ENCODE peak calls at places on chromosomes 13 and 19, in four cellular contexts. D, N, W and C are unnamed samples.

GRCh38 chr19:12790628-12791344 is 500 bp upstream of the JUNB start:
- DNase-seq in D (no peak), W (no peak), N (no peak), C (no peak)

GRCh38 chr19:18223860-18224524 is 2.2 kb downstream of the PDE4C start:
- DNase-seq in D (peak), W (peak), N (no peak), C (peak)

GRCh38 chr19:50325310-50326100 is 3.7 kb downstream of the KCNC3 start:
- DNase-seq in W (peak), N (peak), D (peak), C (peak)

GRCh38 chr13:96636310-96636709 is 358.0 kb downstream of the OXGR1 start:
- DNase-seq in D (no peak), W (no peak), N (no peak), C (no peak)

GRCh38 chr19:29389495-29389894 is 136.3 kb upstream of the VSTM2B start:
- DNase-seq in N (no peak), D (no peak), W (no peak), C (no peak)

GRCh38 chr13:73341748-73342147 is 282.9 kb downstream of the KLF5 start:
- DNase-seq in N (peak), D (peak), W (no peak), C (peak)

GRCh38 chr13:113915786-113916329 is 52.0 kb upstream of the GAS6 start:
- DNase-seq in N (no peak), D (peak), W (no peak), C (no peak)

GRCh38 chr13:37640499-37640898 is 41.9 kb upstream of the POSTN start:
- DNase-seq in D (no peak), W (no peak), N (peak), C (peak)

GRCh38 chr13:109919715-109920375 is 133.5 kb upstream of the IRS2 start:
- DNase-seq in W (no peak), N (peak), D (no peak), C (peak)

GRCh38 chr13:26656919-26657318 is 99.4 kb downstream of the WASF3 start:
- DNase-seq in N (peak), D (no peak), W (no peak), C (peak)

GRCh38 chr13:106499905-106500304 is 35.6 kb downstream of the EFNB2 start:
- DNase-seq in W (no peak), D (no peak), N (peak), C (no peak)

GRCh38 chr13:72693832-72694231 is 33.6 kb downstream of the MZT1 start:
- DNase-seq in N (no peak), W (no peak), D (no peak), C (no peak)

DNA sequence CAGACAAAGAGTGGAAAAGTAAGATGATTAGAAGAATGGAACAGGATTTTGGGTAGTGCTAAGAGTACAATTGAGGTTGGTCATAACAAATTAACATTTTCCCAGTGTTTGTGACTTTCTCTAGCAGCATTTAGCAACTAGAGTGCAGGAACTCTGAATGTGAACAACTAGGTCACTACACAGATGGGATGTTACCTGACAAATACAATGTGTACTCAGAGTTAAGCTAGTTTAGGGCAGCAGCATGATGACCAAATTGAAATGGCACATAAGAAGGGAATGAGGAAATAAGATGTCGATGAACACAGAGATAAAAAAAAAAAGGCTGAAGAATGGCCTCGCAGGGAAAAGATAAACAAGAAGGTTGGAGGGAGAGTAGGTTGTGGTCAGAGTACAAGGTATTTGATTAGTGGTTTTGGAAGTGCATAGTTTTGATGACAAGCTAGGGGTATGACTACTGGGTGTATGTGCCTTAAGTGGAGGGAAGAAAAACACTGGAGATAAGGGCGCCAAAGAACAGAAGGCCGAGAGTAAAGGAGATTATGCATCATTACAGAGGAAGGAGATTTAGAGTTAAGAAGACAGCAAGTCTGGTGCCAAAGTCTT is 381.1 kb downstream of the FGF14 start:
- DNase-seq in W (no peak), D (no peak), N (no peak), C (no peak)
- H3K56ac ChIP-seq in W (no peak), D (no peak), N (no peak), C (no peak)

GRCh38 chr13:80473695-80474094 is 132.8 kb upstream of the SPRY2 start:
- DNase-seq in D (no peak), N (peak), W (no peak), C (no peak)

GRCh38 chr13:80477641-80478443 is 136.9 kb upstream of the SPRY2 start:
- DNase-seq in W (no peak), N (no peak), D (no peak), C (no peak)

GRCh38 chr13:80475718-80476117 is 134.8 kb upstream of the SPRY2 start:
- DNase-seq in D (no peak), W (no peak), N (no peak), C (peak)

GRCh38 chr13:80481589-80481988 is 140.7 kb upstream of the SPRY2 start:
- DNase-seq in W (no peak), D (no peak), N (no peak), C (no peak)

GRCh38 chr13:80476953-80477352 is 136.0 kb upstream of the SPRY2 start:
- DNase-seq in D (no peak), N (no peak), W (no peak), C (no peak)
- H3K23ac ChIP-seq in D (no peak), N (no peak), W (no peak), C (no peak)

GRCh38 chr13:66844933-66845332 is 385.2 kb downstream of the PCDH9 start:
- DNase-seq in N (no peak), D (peak), W (no peak), C (no peak)
- H3K4ac ChIP-seq in N (no peak), D (no peak), W (no peak), C (no peak)

DNA sequence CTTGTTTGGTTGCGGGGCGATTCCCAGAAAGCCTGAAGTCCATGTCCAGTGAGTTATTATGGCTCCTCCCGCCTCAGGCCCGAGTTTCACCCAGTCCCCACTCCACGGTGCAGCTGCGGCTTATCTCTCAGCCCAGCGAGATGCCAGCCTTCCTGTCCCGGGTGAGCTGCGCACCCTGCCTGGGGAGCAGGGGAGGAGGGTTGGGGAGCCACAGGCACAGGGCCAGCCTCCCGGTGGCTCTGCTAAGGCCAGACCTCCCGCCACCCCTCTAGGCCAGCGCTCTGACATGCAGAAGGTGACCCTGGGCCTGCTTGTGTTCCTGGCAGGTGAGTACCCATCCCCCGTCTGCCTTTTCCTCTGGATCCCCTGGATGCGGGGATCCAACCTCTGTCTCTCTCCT is 3.5 kb downstream of the FXYD3 start:
- DNase-seq in N (no peak), W (no peak), D (no peak), C (no peak)
- H3K56ac ChIP-seq in N (no peak), W (no peak), D (no peak), C (peak)

GRCh38 chr19:10923503-10924076 is 4.8 kb downstream of the YIPF2 start:
- DNase-seq in W (no peak), D (no peak), N (no peak), C (no peak)

GRCh38 chr19:10921909-10922637 is 6.4 kb downstream of the YIPF2 start:
- DNase-seq in W (no peak), D (no peak), N (no peak), C (peak)

GRCh38 chr19:10920781-10921180 is 7.7 kb downstream of the YIPF2 start:
- DNase-seq in W (no peak), D (no peak), N (no peak), C (no peak)

GRCh38 chr19:10921199-10921879 is 7.1 kb downstream of the YIPF2 start:
- DNase-seq in W (no peak), N (no peak), D (no peak), C (no peak)

GRCh38 chr19:10922638-10923014 is 5.8 kb downstream of the YIPF2 start:
- DNase-seq in N (no peak), D (no peak), W (no peak), C (no peak)
- H3K23ac ChIP-seq in N (no peak), D (no peak), W (no peak), C (no peak)

GRCh38 chr19:15296353-15296752 is 36.0 kb downstream of the BRD4 start:
- DNase-seq in D (no peak), N (no peak), W (no peak), C (no peak)

GRCh38 chr19:15294591-15294990 is 37.7 kb downstream of the BRD4 start:
- DNase-seq in D (no peak), W (no peak), N (no peak), C (no peak)

GRCh38 chr19:15297416-15298224 is 34.7 kb downstream of the BRD4 start:
- DNase-seq in W (no peak), N (peak), D (no peak), C (peak)

GRCh38 chr19:15298847-15299567 is 33.3 kb downstream of the BRD4 start:
- DNase-seq in D (no peak), W (no peak), N (no peak), C (no peak)

GRCh38 chr19:15296841-15297415 is 35.4 kb downstream of the BRD4 start:
- DNase-seq in W (no peak), N (no peak), D (no peak), C (no peak)
- H3K4ac ChIP-seq in W (no peak), N (peak), D (no peak), C (no peak)